ENCODE peak calls at places on chromosome 2, in eight cellular contexts. V, Y, R, X, U, O, Z and Q are unnamed samples.

GRCh38 chr2:195296490-195296889 is 360.5 kb upstream of the SLC39A10 start:
- DNase-seq in R (no peak), O (no peak), U (no peak), X (no peak), V (no peak), Z (no peak), Y (no peak), Q (no peak)

GRCh38 chr2:8606226-8606625 is 75.6 kb upstream of the ID2 start:
- DNase-seq in Y (no peak), U (no peak), O (no peak), Z (no peak), X (no peak), R (no peak), V (no peak), Q (no peak)

GRCh38 chr2:241309684-241310117 is 5.8 kb downstream of the HDLBP start:
- DNase-seq in Z (peak), U (peak), R (no peak), X (no peak), V (peak), Y (peak), O (no peak), Q (no peak)

GRCh38 chr2:223594259-223594658 is 7.9 kb downstream of the SCG2 start:
- DNase-seq in R (no peak), X (no peak), Z (no peak), V (no peak), Y (no peak), O (no peak), U (no peak), Q (no peak)

GRCh38 chr2:55827855-55828254 is 95.7 kb downstream of the EFEMP1 start:
- DNase-seq in V (no peak), Y (no peak), O (no peak), Z (no peak), U (no peak), X (no peak), R (no peak), Q (no peak)

GRCh38 chr2:109382946-109383345 is 230.8 kb downstream of the SEPTIN10 start:
- DNase-seq in V (no peak), Z (no peak), X (peak), O (peak), Y (no peak), R (no peak), U (no peak), Q (peak)

GRCh38 chr2:197037863-197038398 is 111.4 kb upstream of the PGAP1 start:
- DNase-seq in Y (no peak), Z (no peak), V (no peak), X (no peak), O (no peak), R (no peak), U (no peak), Q (no peak)

GRCh38 chr2:29108225-29108624 is 7.0 kb upstream of the CLIP4 start:
- DNase-seq in X (no peak), R (no peak), O (no peak), V (no peak), U (no peak), Y (no peak), Z (no peak), Q (no peak)

GRCh38 chr2:237859082-237859433 is 365 bp upstream of the RAMP1 start:
- DNase-seq in X (no peak), R (no peak), U (no peak), Z (no peak), V (no peak), O (no peak), Y (no peak), Q (no peak)

GRCh38 chr2:241064802-241065354 is 37.2 kb downstream of the MTERF4 start:
- DNase-seq in V (no peak), Z (no peak), U (no peak), O (no peak), Y (no peak), X (no peak), R (no peak), Q (no peak)